ENCODE peak calls at places on chromosomes 5 and 9, in seven cellular contexts. C is breast epithelium, D is GM12891, Y is A549, R is uterus, N is thyroid gland, E is ovary. I is an unnamed sample.

GRCh38 chr9:125436613-125437443 is 175.2 kb downstream of the GAPVD1 start:
- DNase-seq in C (no peak), D (no peak), Y (no peak), R (no peak), N (no peak), E (no peak), I (no peak)

GRCh38 chr5:13325765-13326164 is 618.7 kb downstream of the DNAH5 start:
- DNase-seq in C (no peak), D (no peak), Y (no peak), R (no peak), N (no peak), E (no peak), I (no peak)

GRCh38 chr9:113511856-113512761 is 48.6 kb downstream of the RGS3 start:
- DNase-seq in C (no peak), D (no peak), Y (no peak), R (no peak), N (no peak), E (no peak), I (peak)

GRCh38 chr5:154176191-154176590 is 14.3 kb upstream of the GALNT10 start:
- DNase-seq in C (no peak), D (no peak), Y (no peak), R (no peak), N (no peak), E (no peak), I (no peak)

GRCh38 chr5:40033411-40033810 is 608.6 kb upstream of the DAB2 start:
- DNase-seq in C (no peak), D (no peak), Y (no peak), R (no peak), N (no peak), E (no peak), I (no peak)

GRCh38 chr5:84382363-84383295 is 2.1 kb downstream of the EDIL3 start:
- DNase-seq in C (peak), D (no peak), Y (peak), R (peak), N (peak), E (peak), I (peak)

GRCh38 chr9:86405086-86405491 is 50.9 kb upstream of the TUT7 start:
- DNase-seq in C (no peak), D (no peak), Y (peak), R (no peak), N (no peak), E (no peak), I (no peak)

GRCh38 chr5:10860645-10861455 is 99.8 kb upstream of the DAP start:
- DNase-seq in C (no peak), D (no peak), Y (no peak), R (no peak), N (no peak), E (no peak), I (peak)

GRCh38 chr9:124781967-124782660 is 5.2 kb downstream of the OLFML2A start:
- DNase-seq in C (peak), D (no peak), Y (no peak), R (no peak), N (peak), E (no peak), I (no peak)

GRCh38 chr9:28121353-28121752 is 548.1 kb upstream of the C9orf72 start:
- DNase-seq in C (no peak), D (no peak), Y (no peak), R (no peak), N (no peak), E (no peak), I (no peak)

GRCh38 chr5:115627295-115627825 is 1.5 kb upstream of the TMED7 start:
- DNase-seq in C (no peak), D (no peak), Y (peak), R (no peak), N (no peak), E (no peak), I (no peak)

GRCh38 chr9:113985968-113986585 is 92.0 kb downstream of the AMBP start:
- DNase-seq in C (no peak), D (no peak), Y (no peak), R (no peak), N (no peak), E (no peak), I (no peak)

GRCh38 chr9:111944467-111944866 is 47.9 kb downstream of the UGCG start:
- DNase-seq in C (no peak), D (no peak), Y (no peak), R (no peak), N (no peak), E (no peak), I (no peak)

GRCh38 chr5:179820127-179820482 is 600 bp upstream of the SQSTM1 start:
- DNase-seq in C (no peak), D (no peak), Y (peak), R (no peak), N (no peak), E (no peak), I (no peak)
- TF ChIP-seq POLR2A in C (no peak), D (no peak), Y (no peak), R (no peak), N (no peak), E (no peak), I (no peak)

DNA sequence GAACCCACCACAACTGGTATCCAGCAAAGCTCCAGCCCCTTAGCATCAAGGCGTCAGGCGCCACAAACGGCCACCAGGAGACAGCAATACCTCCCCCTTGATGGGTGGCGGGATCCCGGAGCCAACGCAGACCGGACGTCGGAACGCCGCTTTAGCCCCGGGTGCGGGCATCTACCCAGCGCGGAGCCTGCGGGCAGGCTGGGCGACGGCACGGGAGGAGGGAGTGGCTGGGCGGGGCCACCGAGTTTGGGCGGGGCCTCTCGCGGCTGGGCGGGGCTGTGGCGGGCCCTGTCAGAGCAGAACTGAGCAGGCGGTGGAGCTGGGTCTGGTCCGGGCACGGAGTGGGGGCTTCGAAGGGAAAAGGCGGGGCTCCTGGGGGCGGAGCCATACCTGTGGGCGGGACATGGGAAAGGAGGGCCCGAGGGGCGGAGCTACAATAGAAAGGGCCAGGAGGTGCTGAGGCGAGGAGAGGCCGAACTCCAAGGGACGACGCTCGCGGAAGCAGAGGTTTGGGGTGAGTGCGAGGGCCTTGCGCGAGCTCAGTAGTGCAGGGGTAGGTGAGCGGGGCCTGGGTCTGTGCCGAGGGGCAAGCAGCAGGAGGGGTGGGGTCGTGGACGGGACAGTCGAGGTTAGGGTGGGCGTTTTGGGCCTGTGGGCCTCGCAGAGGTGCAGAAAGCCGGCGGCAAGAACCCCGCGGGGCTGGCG is 40.2 kb upstream of the GARNL3 start:
- DNase-seq in C (peak), D (peak), Y (peak), R (peak), N (peak), E (peak), I (peak)
- TF ChIP-seq POLR2A in C (no peak), D (no peak), Y (no peak), R (peak), N (peak), E (peak), I (no peak)

GRCh38 chr5:134891473-134891872 is 13.5 kb upstream of the PCBD2 start:
- DNase-seq in C (no peak), D (no peak), Y (no peak), R (no peak), N (no peak), E (no peak), I (no peak)

GRCh38 chr5:134887593-134888159 is 13.5 kb downstream of the TXNDC15 start:
- DNase-seq in C (no peak), D (no peak), Y (no peak), R (no peak), N (no peak), E (no peak), I (no peak)

GRCh38 chr5:134892282-134892681 is 12.6 kb upstream of the PCBD2 start:
- DNase-seq in C (no peak), D (no peak), Y (no peak), R (no peak), N (no peak), E (no peak), I (no peak)

GRCh38 chr5:134892926-134893325 is 12.0 kb upstream of the PCBD2 start:
- DNase-seq in C (no peak), D (no peak), Y (no peak), R (no peak), N (no peak), E (no peak), I (no peak)

DNA sequence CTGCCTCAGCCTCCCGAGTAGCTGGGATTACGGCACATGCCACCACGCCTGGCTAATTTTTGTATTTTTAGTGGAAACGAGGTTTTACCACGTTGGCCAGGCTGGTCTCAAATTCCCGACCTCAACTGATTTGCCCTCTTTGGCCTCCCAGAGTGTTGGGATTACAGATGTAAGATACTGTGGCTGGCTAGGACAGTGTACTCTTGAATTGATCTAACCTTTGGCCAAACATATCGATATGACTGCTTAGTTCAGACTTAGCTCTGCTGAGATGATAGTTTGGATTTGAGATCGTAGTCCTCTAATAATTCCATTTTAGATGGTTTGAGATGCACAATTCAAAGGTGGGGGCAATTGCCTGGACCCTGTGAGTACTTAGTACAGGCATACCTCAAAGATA is 15.2 kb downstream of the TXNDC15 start:
- DNase-seq in C (no peak), D (no peak), Y (no peak), R (no peak), N (no peak), E (no peak), I (no peak)
- TF ChIP-seq POLR2A in C (no peak), D (no peak), Y (no peak), R (no peak), N (no peak), E (no peak), I (no peak)

GRCh38 chr9:5450360-5451051 is at the start of gene CD274:
- DNase-seq in C (peak), D (no peak), Y (peak), R (peak), N (peak), E (peak), I (peak)
- TF ChIP-seq POLR2A in C (no peak), D (peak), Y (peak), R (peak), N (peak), E (peak), I (no peak)

DNA sequence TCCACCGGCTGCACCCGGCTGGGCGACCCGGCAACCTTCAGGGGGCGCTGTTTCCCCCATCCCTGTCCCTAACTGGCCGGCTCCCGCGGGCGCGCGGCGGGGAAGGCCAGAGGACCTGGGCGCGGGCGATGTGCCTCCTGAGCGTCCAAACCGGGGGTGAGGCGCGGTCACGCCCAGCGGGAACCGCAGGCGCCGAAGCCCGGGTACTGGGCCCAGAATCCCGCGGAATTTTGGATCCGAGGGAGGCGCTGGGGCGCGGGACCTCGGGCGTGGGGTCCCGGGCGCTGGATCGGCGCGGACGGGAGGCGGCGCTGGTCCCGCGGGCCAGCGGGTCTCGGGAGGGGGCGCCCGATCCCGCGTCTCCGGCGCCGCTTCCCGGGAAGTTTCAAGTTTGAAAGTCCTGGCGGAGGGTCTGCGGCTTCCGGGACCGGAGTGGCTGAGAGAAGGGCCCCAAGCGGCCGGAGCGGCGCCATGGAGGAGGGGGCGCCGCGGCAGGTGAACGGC is at the start of gene PKN3:
- DNase-seq in C (peak), D (peak), Y (peak), R (peak), N (peak), E (peak), I (peak)
- TF ChIP-seq POLR2A in C (no peak), D (no peak), Y (peak), R (no peak), N (no peak), E (peak), I (no peak)

DNA sequence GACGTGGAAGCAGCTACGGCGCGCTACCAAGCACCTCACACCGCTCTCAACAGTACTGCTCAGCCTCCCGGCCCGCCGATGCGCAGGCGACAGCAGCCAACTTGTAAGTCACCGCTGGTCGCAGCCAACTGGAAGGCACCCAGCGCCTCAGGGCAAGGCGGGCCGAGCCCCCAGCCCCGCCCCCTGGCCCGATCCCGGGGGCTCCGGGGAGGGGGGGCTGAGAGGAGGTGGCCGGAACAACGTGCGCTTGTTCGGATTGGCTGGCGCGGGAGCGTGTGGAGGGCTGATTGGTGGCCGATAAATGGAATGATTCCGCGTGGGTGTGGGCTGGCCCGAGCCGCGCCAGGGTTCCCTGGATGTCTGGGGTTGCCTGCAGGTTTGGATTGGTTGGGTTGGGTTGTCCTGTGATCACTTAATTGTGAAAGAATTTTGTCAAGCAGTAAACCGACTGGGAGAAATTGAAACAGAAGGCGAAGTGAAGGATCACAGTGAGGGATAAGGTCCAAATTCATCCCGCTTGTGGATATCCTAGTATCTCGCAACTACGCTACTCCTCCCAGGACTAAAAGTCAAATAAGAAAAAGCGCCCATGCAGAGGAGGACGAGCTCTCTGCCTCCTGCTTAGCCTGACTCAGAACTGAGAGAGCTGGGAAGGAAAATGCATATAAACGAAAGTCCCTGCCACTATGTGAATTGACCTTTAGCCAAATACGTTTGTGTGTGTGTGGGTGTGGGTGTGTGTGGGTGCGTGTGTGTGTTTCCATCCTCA is at the start of gene STARD4:
- DNase-seq in C (peak), D (peak), Y (peak), R (peak), N (peak), E (peak), I (peak)
- TF ChIP-seq POLR2A in C (no peak), D (peak), Y (peak), R (peak), N (peak), E (peak), I (peak)

GRCh38 chr5:177332896-177333260 is 18.6 kb downstream of the LMAN2 start:
- DNase-seq in C (no peak), D (no peak), Y (no peak), R (no peak), N (no peak), E (no peak), I (no peak)
- TF ChIP-seq POLR2A in C (no peak), D (no peak), Y (no peak), R (no peak), N (no peak), E (no peak), I (no peak)

I was measured in H54.